ENCODE peak calls at places on chromosome 5, in five cellular contexts. H, K, R, T and J are unnamed samples. For H3K27me3 and H3K36me3, the result is how much of the 10 kb centered on the place peaks cover.

GRCh38 chr5:171773106-171773505 is 12.5 kb upstream of the SMIM23 start:
- DNase-seq in T (no peak), K (no peak), H (no peak), R (no peak), J (no peak)

GRCh38 chr5:177005619-177006264 is 837 bp downstream of the UIMC1 start:
- DNase-seq in H (peak), K (peak), R (no peak), T (no peak), J (peak)

GRCh38 chr5:141681695-141682641 is at the start of gene ARAP3:
- DNase-seq in K (peak), T (peak), H (peak), R (peak), J (peak)

GRCh38 chr5:13276143-13276542 is 668.3 kb downstream of the DNAH5 start:
- DNase-seq in H (peak), K (no peak), R (no peak), T (no peak), J (peak)

GRCh38 chr5:157271740-157272271 is 5.9 kb downstream of the CYFIP2 start:
- DNase-seq in H (no peak), R (peak), K (no peak), T (peak), J (no peak)

GRCh38 chr5:180090769-180091546 is 19.4 kb upstream of the RNF130 start:
- DNase-seq in K (no peak), H (peak), R (no peak), T (peak), J (peak)

GRCh38 chr5:29504411-29504810 is 1689.1 kb upstream of the CDH6 start:
- DNase-seq in T (no peak), H (no peak), R (no peak), K (no peak), J (no peak)

GRCh38 chr5:52693279-52693678 is 94.4 kb upstream of the ITGA1 start:
- DNase-seq in K (peak), H (peak), R (no peak), T (no peak), J (peak)

GRCh38 chr5:39898731-39899130 is 474.0 kb upstream of the DAB2 start:
- DNase-seq in R (no peak), T (no peak), K (no peak), H (no peak), J (no peak)

GRCh38 chr5:73480500-73480899 is 17.7 kb upstream of the BTF3 start:
- DNase-seq in R (no peak), K (no peak), T (no peak), H (no peak), J (no peak)

GRCh38 chr5:78689893-78690592 is 41.5 kb upstream of the LHFPL2 start:
- DNase-seq in H (no peak), T (no peak), R (no peak), K (no peak), J (no peak)

GRCh38 chr5:157459715-157460599 is at the start of gene NIPAL4:
- DNase-seq in H (no peak), K (no peak), R (no peak), T (no peak), J (no peak)

GRCh38 chr5:67496051-67496450 is 299.5 kb upstream of the CD180 start:
- DNase-seq in H (no peak), K (no peak), T (no peak), R (no peak), J (no peak)

GRCh38 chr5:77635617-77636422 is 2.7 kb downstream of the OTP start:
- DNase-seq in K (no peak), H (peak), T (no peak), R (no peak), J (no peak)

GRCh38 chr5:157109744-157110143 is 900 bp upstream of the HAVCR2 start:
- DNase-seq in T (no peak), H (no peak), R (no peak), K (no peak), J (no peak)

GRCh38 chr5:55535199-55535905 is 588 bp upstream of the PLPP1 start:
- DNase-seq in R (no peak), T (no peak), K (no peak), H (no peak), J (no peak)

GRCh38 chr5:144237851-144238250 is 67.2 kb downstream of the KCTD16 start:
- DNase-seq in T (no peak), K (no peak), H (no peak), R (no peak), J (no peak)

GRCh38 chr5:17206021-17206420 is 11.4 kb upstream of the BASP1 start:
- DNase-seq in K (no peak), H (peak), T (no peak), R (no peak), J (no peak)

GRCh38 chr5:155728146-155728856 is 598.7 kb upstream of the SGCD start:
- DNase-seq in R (no peak), H (no peak), K (peak), T (peak), J (peak)

GRCh38 chr5:155727512-155728145 is 599.3 kb upstream of the SGCD start:
- DNase-seq in K (no peak), R (no peak), H (no peak), T (no peak), J (no peak)

GRCh38 chr5:155728857-155729683 is 597.9 kb upstream of the SGCD start:
- DNase-seq in H (no peak), R (no peak), K (peak), T (no peak), J (no peak)

GRCh38 chr5:155732587-155733376 is 594.2 kb upstream of the SGCD start:
- DNase-seq in H (no peak), R (no peak), K (no peak), T (no peak), J (no peak)

DNA sequence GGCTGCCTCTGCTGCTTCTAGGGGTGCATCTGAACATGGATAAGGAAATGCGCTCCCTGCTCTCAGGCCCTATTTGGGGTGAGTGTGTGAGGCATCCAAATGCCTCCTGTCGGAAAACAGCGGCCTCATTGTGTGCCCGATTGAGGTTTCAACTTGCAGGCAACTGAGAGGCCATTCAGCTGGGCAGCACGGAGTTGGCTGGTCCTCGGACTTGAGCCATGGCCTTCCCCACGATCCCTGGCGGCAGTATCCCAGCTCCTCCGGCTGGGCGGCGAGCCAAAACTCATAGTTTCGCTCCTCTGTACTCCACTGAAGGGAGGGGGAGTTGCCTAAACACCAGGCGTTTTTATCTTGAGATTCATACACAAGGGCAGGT is 597.3 kb upstream of the SGCD start:
- DNase-seq in H (no peak), R (no peak), T (peak), K (peak), J (no peak)
- H3K27me3 ChIP-seq in H (under half), R (under half), T (half or more), K (under half), J (under half)

GRCh38 chr5:126831175-126831574 is 54.2 kb downstream of the LMNB1 start:
- DNase-seq in K (no peak), H (no peak), T (no peak), R (no peak), J (no peak)
- H3K36me3 ChIP-seq in K (under half), H (half or more), T (under half), R (under half), J (under half)

GRCh38 chr5:22295832-22296231 is 557.3 kb downstream of the CDH12 start:
- DNase-seq in R (no peak), H (no peak), T (no peak), K (no peak), J (no peak)
- TF ChIP-seq CTCF in R (no peak), H (no peak), T (no peak), K (no peak), J (no peak)

GRCh38 chr5:80037366-80037765 is 2.2 kb downstream of the THBS4 start:
- DNase-seq in R (no peak), K (no peak), H (no peak), T (no peak), J (no peak)
- H3K27me3 ChIP-seq in R (under half), K (under half), H (half or more), T (under half), J (under half)

GRCh38 chr5:112779531-112779930 is 41.8 kb downstream of the APC start:
- DNase-seq in H (peak), T (no peak), R (no peak), K (no peak), J (peak)

GRCh38 chr5:112787896-112788295 is 50.2 kb downstream of the APC start:
- DNase-seq in H (no peak), T (no peak), K (no peak), R (no peak), J (peak)

GRCh38 chr5:112787261-112787660 is 49.6 kb downstream of the APC start:
- DNase-seq in K (no peak), H (peak), R (no peak), T (no peak), J (peak)

DNA sequence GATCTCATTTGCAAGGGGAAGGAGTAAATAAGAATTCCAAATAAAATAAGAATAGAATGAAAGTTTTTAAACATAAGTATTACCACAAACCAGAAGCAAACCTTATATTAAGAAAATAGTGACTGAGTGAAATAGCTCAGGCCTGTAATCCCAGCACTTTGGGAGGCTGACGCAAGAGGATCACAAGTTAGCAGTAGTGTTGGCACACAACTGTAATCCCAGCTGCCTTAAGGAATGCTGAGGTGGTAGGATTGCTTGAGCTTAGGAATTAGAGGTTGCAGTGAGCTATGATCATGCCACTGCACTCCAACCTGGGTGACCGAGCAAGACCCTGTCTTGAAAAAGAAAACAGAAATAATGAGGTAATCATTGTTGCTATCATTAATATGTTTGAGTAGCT is 47.0 kb downstream of the APC start:
- DNase-seq in K (no peak), R (no peak), T (no peak), H (no peak), J (no peak)
- H3K36me3 ChIP-seq in K (under half), R (under half), T (under half), H (under half), J (under half)

GRCh38 chr5:140362875-140363630 is 3.1 kb downstream of the SLC4A9 start:
- DNase-seq in T (peak), H (peak), K (peak), R (no peak), J (no peak)
- TF ChIP-seq CTCF in T (peak), H (peak), K (peak), R (peak), J (peak)

GRCh38 chr5:169808118-169808581 is 171.1 kb downstream of the DOCK2 start:
- DNase-seq in R (no peak), T (no peak), K (no peak), H (no peak), J (no peak)
- H3K27me3 ChIP-seq in R (under half), T (under half), K (under half), H (under half), J (under half)